ENCODE peak calls at places on chromosome 9, in nine cellular contexts. Z, I, B, N, R, S, A, C and D are unnamed samples.

GRCh38 chr9:5857928-5858327 is 25.0 kb upstream of the ERMP1 start:
- DNase-seq in S (no peak), C (no peak), B (no peak), I (no peak), R (no peak), N (no peak), A (no peak), Z (no peak), D (no peak)

GRCh38 chr9:26524225-26524624 is 368.4 kb downstream of the CAAP1 start:
- DNase-seq in R (no peak), Z (no peak), I (no peak), B (no peak), S (peak; percentile 32), N (no peak), A (no peak), C (no peak), D (no peak)

GRCh38 chr9:86281577-86282076 is 711 bp downstream of the ISCA1 start:
- DNase-seq in R (no peak), A (no peak), C (peak; percentile 43), N (no peak), B (no peak), I (peak; percentile 6), S (no peak), Z (no peak), D (no peak)

GRCh38 chr9:125180876-125181275 is 8.7 kb downstream of the PPP6C start:
- DNase-seq in S (no peak), C (no peak), B (no peak), N (no peak), Z (no peak), A (no peak), I (no peak), R (no peak), D (no peak)

GRCh38 chr9:89312154-89312616 is 1.2 kb downstream of the CKS2 start:
- DNase-seq in I (no peak), Z (no peak), B (no peak), C (peak; percentile 47), S (no peak), R (no peak), A (no peak), N (no peak), D (no peak)

GRCh38 chr9:95772320-95773060 is 103.0 kb upstream of the ERCC6L2 start:
- DNase-seq in Z (peak; percentile 45), N (no peak), I (peak; percentile 70), A (no peak), R (no peak), S (no peak), C (peak; percentile 83), B (no peak), D (peak; percentile 93)

GRCh38 chr9:131654857-131655577 is 84.9 kb downstream of the RAPGEF1 start:
- DNase-seq in Z (no peak), S (no peak), B (no peak), C (peak; percentile 42), N (no peak), I (no peak), A (no peak), R (no peak), D (no peak)

GRCh38 chr9:14246951-14247350 is 67.0 kb downstream of the NFIB start:
- DNase-seq in N (no peak), S (no peak), R (no peak), A (no peak), Z (no peak), C (no peak), B (no peak), I (no peak), D (no peak)

GRCh38 chr9:91359083-91359482 is 2.6 kb downstream of the AUH start:
- DNase-seq in Z (no peak), B (no peak), S (no peak), R (no peak), C (no peak), I (no peak), A (no peak), N (no peak), D (no peak)

GRCh38 chr9:123395276-123396006 is 39.4 kb downstream of the CRB2 start:
- DNase-seq in A (no peak), I (no peak), R (no peak), S (peak; percentile 71), C (no peak), Z (no peak), B (no peak), N (no peak), D (no peak)

GRCh38 chr9:122291458-122291857 is 26.8 kb downstream of the MRRF start:
- DNase-seq in A (peak; percentile 20), C (no peak), B (no peak), N (no peak), R (no peak), S (no peak), Z (no peak), I (no peak), D (no peak)

GRCh38 chr9:82583524-82583923 is 479.4 kb downstream of the RASEF start:
- DNase-seq in N (no peak), R (no peak), Z (no peak), S (no peak), B (no peak), C (no peak), A (no peak), I (no peak), D (no peak)

GRCh38 chr9:129451089-129451656 is 169.7 kb downstream of the C9orf50 start:
- DNase-seq in Z (no peak), I (no peak), S (no peak), B (no peak), A (no peak), R (no peak), C (no peak), N (no peak), D (peak; percentile 73)